ENCODE peak calls at places on chromosomes 6 and 20, in seven cellular contexts. H is stimulated activated CD4-positive, alpha-beta T cell treated with anti-CD3 and anti-CD28 coated beads, Interleukin-4, amount 100 ng/mL, for 1 hour; G is testis; D is CD4-positive, alpha-beta T cell; Y is NCI-H774; S is KBM-7; P is AG10803. Z is an unnamed sample.
A peak's percentile ranks its signal among the peaks of the same experiment; 100 is the strongest.

GRCh38 chr20:891121-892080 is 24.7 kb downstream of the ANGPT4 start:
- DNase-seq in H (no peak), G (peak; percentile 90), D (no peak), Y (no peak), S (peak; percentile 30), P (no peak), Z (peak; percentile 98)

GRCh38 chr6:144335914-144336313 is 50.8 kb downstream of the UTRN start:
- DNase-seq in H (no peak), G (no peak), D (peak; percentile 25), Y (no peak), S (no peak), P (no peak), Z (no peak)

GRCh38 chr6:158817298-158818007 is 1.7 kb downstream of the EZR start:
- DNase-seq in H (peak; percentile 14), G (peak; percentile 88), D (no peak), Y (peak; percentile 29), S (peak; percentile 40), P (peak; percentile 34), Z (peak; percentile 91)

GRCh38 chr6:122118945-122119506 is 280.4 kb upstream of the HSF2 start:
- DNase-seq in H (no peak), G (no peak), D (no peak), Y (no peak), S (no peak), P (no peak), Z (no peak)

GRCh38 chr6:107769053-107769658 is 55.0 kb downstream of the SCML4 start:
- DNase-seq in H (no peak), G (no peak), D (no peak), Y (no peak), S (no peak), P (no peak), Z (no peak)

GRCh38 chr20:33732166-33732970 is 572 bp downstream of the ZNF341 start:
- DNase-seq in H (peak; percentile 83), G (peak; percentile 90), D (peak; percentile 84), Y (peak; percentile 96), S (peak; percentile 75), P (peak; percentile 85), Z (peak; percentile 90)

GRCh38 chr20:60046011-60046413 is 87.8 kb downstream of the CDH26 start:
- DNase-seq in H (no peak), G (no peak), D (no peak), Y (no peak), S (peak; percentile 88), P (peak; percentile 84), Z (no peak)

GRCh38 chr6:138310294-138310693 is 67.4 kb upstream of the SMIM28 start:
- DNase-seq in H (no peak), G (no peak), D (no peak), Y (peak; percentile 81), S (no peak), P (no peak), Z (no peak)

GRCh38 chr6:7910298-7910653 is 312 bp downstream of the TXNDC5 start:
- DNase-seq in H (no peak), G (no peak), D (no peak), Y (no peak), S (no peak), P (peak; percentile 14), Z (no peak)

GRCh38 chr6:55668625-55669024 is 89.6 kb upstream of the HMGCLL1 start:
- DNase-seq in H (no peak), G (peak; percentile 25), D (no peak), Y (no peak), S (no peak), P (no peak), Z (no peak)

GRCh38 chr6:108078191-108078590 is 3.6 kb upstream of the OSTM1 start:
- DNase-seq in H (no peak), G (no peak), D (no peak), Y (no peak), S (no peak), P (no peak), Z (no peak)

GRCh38 chr20:36967636-36968035 is 16.1 kb upstream of the SAMHD1 start:
- DNase-seq in H (no peak), G (no peak), D (no peak), Y (no peak), S (no peak), P (no peak), Z (no peak)

GRCh38 chr6:47414517-47415167 is 62.9 kb upstream of the CD2AP start:
- DNase-seq in H (no peak), G (no peak), D (no peak), Y (no peak), S (peak; percentile 54), P (peak; percentile 51), Z (peak; percentile 4)

GRCh38 chr6:7343546-7344475 is 30.8 kb upstream of the SSR1 start:
- DNase-seq in H (no peak), G (no peak), D (no peak), Y (no peak), S (peak; percentile 53), P (no peak), Z (peak; percentile 1)

Z was measured in thyroid gland.